ENCODE peak calls at places on chromosomes 7 and 10, in seven cellular contexts. F, B, K, L, X, A and Q are unnamed samples.

GRCh38 chr7:53596230-53596629 is 560.8 kb downstream of the POM121L12 start:
- DNase-seq in K (no peak), X (no peak), L (no peak), F (no peak), B (no peak), A (no peak), Q (no peak)

GRCh38 chr10:127117125-127117524 is 79.3 kb downstream of the INSYN2A start:
- DNase-seq in B (peak; percentile 47), L (peak; percentile 62), K (peak; percentile 31), A (peak; percentile 69), X (peak; percentile 64), F (no peak), Q (no peak)

GRCh38 chr7:98202367-98203195 is 8.7 kb upstream of the BHLHA15 start:
- DNase-seq in L (no peak), K (no peak), X (no peak), A (no peak), B (no peak), F (no peak), Q (peak; percentile 92)

GRCh38 chr10:115432188-115432819 is 339.1 kb downstream of the ATRNL1 start:
- DNase-seq in A (peak; percentile 11), L (no peak), B (no peak), F (no peak), K (no peak), X (peak; percentile 9), Q (no peak)

GRCh38 chr10:132746386-132746785 is 39.6 kb downstream of the NKX6-2 start:
- DNase-seq in K (no peak), F (no peak), B (no peak), L (no peak), A (no peak), X (no peak), Q (no peak)

GRCh38 chr7:12951397-12951801 is 264.0 kb downstream of the ARL4A start:
- DNase-seq in K (no peak), A (peak; percentile 71), B (no peak), F (no peak), L (no peak), X (peak; percentile 64), Q (no peak)

GRCh38 chr7:24290004-24290641 is 6.1 kb downstream of the NPY start:
- DNase-seq in L (no peak), X (peak; percentile 12), B (no peak), K (no peak), F (no peak), A (peak; percentile 17), Q (peak; percentile 81)

GRCh38 chr7:45001138-45001694 is 1.2 kb downstream of the CCM2 start:
- DNase-seq in X (no peak), A (no peak), F (no peak), K (no peak), L (no peak), B (no peak), Q (peak; percentile 41)

GRCh38 chr10:75654171-75654772 is 222.8 kb downstream of the LRMDA start:
- DNase-seq in L (no peak), A (no peak), B (no peak), X (no peak), K (no peak), F (no peak), Q (no peak)

DNA sequence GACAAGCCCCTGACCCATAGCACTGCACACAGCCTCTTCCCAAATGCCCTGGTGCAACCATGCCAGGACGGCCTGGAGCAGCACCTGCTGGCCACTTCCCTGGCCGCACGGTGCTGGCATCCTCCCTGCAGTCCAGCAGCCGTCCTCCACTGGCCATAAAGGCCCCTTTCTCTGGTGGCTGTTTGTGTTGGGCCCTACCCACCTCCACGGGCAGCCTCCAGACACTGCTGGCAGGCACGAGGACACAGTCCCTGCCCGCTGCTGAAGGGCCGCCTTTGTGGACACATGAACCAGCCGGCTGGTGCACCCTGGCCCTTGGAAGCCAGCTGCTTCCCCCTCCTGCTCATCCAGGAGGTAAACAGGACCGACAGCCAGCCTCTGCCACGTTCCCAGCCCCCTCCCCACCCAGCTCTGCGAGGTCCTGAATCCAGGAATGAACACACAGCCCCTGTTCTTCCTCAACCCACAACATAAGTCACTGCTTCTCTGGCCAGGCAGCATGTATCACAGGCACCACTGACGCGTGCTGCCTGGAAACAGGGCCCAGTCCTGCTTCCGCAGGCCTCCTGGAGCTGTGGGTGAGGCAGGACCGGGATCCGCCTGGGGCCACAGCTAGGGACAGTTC is 43.8 kb downstream of the SPOCK2 start:
- DNase-seq in A (peak; percentile 41), X (no peak), F (no peak), K (peak; percentile 54), B (peak; percentile 50), L (no peak), Q (no peak)
- TF ChIP-seq CTCF in A (peak; percentile 43), X (peak; percentile 64), F (peak; percentile 72), K (peak; percentile 57), B (peak; percentile 65), L (no peak), Q (no peak)

GRCh38 chr7:135799881-135800280 is 51.3 kb upstream of the FAM180A start:
- DNase-seq in A (no peak), B (no peak), K (no peak), F (no peak), X (no peak), L (no peak), Q (no peak)
- TF ChIP-seq CTCF in A (no peak), B (no peak), K (no peak), F (peak; percentile 23), X (no peak), L (no peak), Q (no peak)

DNA sequence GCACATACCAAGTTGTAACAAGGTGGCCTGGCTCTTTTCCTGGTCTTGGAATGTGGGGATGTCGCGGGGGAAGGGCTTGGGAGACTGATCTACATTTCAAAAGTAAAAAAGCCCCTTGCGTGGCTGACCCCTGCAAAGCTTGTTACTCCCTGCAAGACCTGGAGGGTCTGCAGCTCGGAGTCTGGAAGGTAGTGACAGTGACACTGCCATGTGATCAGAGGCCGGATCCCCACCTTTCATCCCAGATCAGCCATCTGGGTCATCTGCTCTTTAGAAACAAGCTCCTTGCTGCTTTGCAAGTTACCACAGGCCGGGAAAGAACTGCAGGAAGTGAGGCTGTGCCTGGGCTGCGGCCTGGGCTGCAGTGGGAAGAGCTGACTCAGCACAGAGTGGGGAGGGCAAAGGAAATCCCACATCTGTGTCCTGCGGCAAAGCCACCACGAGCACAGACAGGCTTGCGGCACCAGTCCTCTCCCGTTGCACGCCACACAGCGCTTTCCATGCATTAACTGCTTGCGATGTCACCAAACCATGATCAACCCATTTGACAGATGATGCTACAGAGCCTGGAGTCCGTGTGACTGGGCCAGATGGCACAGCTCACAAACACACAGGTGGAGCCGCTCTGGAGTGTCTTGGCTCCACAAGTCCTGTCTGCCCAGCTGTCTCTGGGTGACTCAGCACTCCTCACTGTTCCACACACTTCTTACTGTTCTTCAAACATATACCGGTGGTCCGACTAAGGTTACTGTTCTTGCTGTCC is 97.7 kb downstream of the SH3PXD2A start:
- DNase-seq in X (peak; percentile 66), A (peak; percentile 91), K (no peak), B (peak; percentile 52), L (no peak), F (no peak), Q (no peak)
- TF ChIP-seq CTCF in X (no peak), A (no peak), K (no peak), B (no peak), L (no peak), F (no peak), Q (no peak)

GRCh38 chr10:52783726-52784125 is 11.1 kb upstream of the MBL2 start:
- DNase-seq in K (no peak), A (no peak), L (no peak), F (no peak), B (no peak), X (no peak), Q (no peak)

GRCh38 chr10:52779541-52780390 is 7.2 kb upstream of the MBL2 start:
- DNase-seq in F (no peak), L (peak; percentile 23), K (no peak), A (peak; percentile 56), B (peak; percentile 42), X (peak; percentile 73), Q (peak; percentile 71)

GRCh38 chr10:52782554-52782953 is 10.0 kb upstream of the MBL2 start:
- DNase-seq in B (no peak), F (no peak), K (no peak), X (no peak), L (no peak), A (no peak), Q (no peak)

GRCh38 chr10:52778511-52779392 is 6.2 kb upstream of the MBL2 start:
- DNase-seq in L (no peak), A (peak; percentile 38), B (no peak), F (no peak), K (no peak), X (peak; percentile 36), Q (no peak)

DNA sequence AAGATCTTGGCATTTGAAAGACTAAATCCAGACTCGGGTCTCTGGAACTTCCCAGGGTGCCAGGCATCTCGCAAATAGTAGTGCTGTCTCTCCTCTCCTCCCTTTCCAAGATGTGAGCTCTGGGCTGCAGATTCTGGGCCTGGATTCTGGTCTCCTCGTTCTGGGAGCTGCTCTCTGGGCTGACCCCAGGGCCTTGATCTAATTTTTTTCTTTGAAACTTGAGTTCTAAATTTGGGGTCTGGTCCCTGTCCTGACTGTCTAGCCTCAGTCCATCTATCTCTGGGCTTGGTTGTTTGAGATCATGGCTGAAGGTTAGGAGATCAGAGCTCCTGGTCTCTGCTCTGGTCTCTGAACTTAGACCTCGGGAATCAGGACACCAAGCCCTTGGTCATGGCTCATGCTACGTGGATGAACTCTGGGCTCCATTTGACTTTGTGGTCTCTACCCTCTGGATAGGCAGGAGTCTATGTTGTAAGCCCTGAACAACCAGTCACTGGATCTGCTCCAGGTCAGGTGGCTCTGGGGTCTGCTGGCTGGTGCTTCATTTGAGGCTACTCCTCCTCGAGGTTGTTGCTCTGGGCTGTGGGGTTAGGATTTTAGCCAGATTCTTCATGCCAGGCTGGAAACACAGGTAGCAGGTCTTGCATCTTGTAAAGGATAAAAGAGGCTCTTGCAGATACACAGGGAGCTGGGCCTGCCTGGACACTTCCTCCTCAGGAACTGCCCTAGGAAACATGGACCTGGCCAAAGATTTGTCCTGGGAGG is 8.0 kb upstream of the MBL2 start:
- DNase-seq in L (no peak), B (no peak), X (no peak), A (no peak), F (no peak), K (no peak), Q (no peak)
- TF ChIP-seq CTCF in L (no peak), B (no peak), X (no peak), A (no peak), F (peak; percentile 47), K (no peak), Q (no peak)

GRCh38 chr7:15555385-15555859 is 6.4 kb downstream of the AGMO start:
- DNase-seq in K (no peak), F (no peak), A (peak; percentile 25), B (no peak), L (no peak), X (peak; percentile 24), Q (no peak)
- TF ChIP-seq CTCF in K (peak; percentile 15), F (peak; percentile 81), A (no peak), B (peak; percentile 14), L (no peak), X (peak; percentile 54), Q (no peak)

GRCh38 chr7:48875300-48875916 is 48.9 kb upstream of the CDC14C start:
- DNase-seq in X (peak; percentile 34), F (no peak), K (no peak), A (peak; percentile 18), B (peak; percentile 21), L (peak; percentile 11), Q (no peak)
- TF ChIP-seq CTCF in X (peak; percentile 70), F (peak; percentile 71), K (peak; percentile 18), A (peak; percentile 33), B (no peak), L (no peak), Q (peak; percentile 22)

GRCh38 chr7:151012921-151013347 is 11.4 kb downstream of the ATG9B start:
- DNase-seq in F (no peak), K (no peak), X (peak; percentile 33), L (no peak), B (no peak), A (no peak), Q (no peak)
- TF ChIP-seq CTCF in F (peak; percentile 76), K (peak; percentile 22), X (peak; percentile 85), L (no peak), B (peak; percentile 30), A (peak; percentile 70), Q (no peak)